ENCODE peak calls at places on chromosomes 7 and 10, in four cellular contexts. N is HCT116, Q is SK-N-SH, J is GM12878. I is an unnamed sample.

GRCh38 chr7:80873140-80873539 is 45.7 kb downstream of the SEMA3C start:
- DNase-seq in N (no peak), Q (no peak), J (no peak), I (no peak)

GRCh38 chr10:15245530-15245929 is 77.0 kb upstream of the NMT2 start:
- DNase-seq in N (peak; percentile 21), Q (peak; percentile 47), J (no peak), I (no peak)

GRCh38 chr7:84629216-84629615 is 434.6 kb upstream of the SEMA3A start:
- DNase-seq in N (no peak), Q (no peak), J (no peak), I (no peak)

GRCh38 chr10:37304036-37304435 is 178.6 kb downstream of the ANKRD30A start:
- DNase-seq in N (no peak), Q (no peak), J (no peak), I (no peak)

GRCh38 chr7:136053689-136054485 is 76.7 kb upstream of the MTPN start:
- DNase-seq in N (no peak), Q (no peak), J (no peak), I (no peak)

GRCh38 chr10:47029181-47029971 is 118.1 kb downstream of the PTPN20 start:
- DNase-seq in N (no peak), Q (no peak), J (no peak), I (no peak)

GRCh38 chr7:64874114-64874513 is 29.0 kb upstream of the ZNF273 start:
- DNase-seq in N (no peak), Q (peak; percentile 9), J (no peak), I (no peak)

GRCh38 chr7:18513343-18513742 is 17.8 kb downstream of the HDAC9 start:
- DNase-seq in N (no peak), Q (no peak), J (no peak), I (no peak)

GRCh38 chr7:35825984-35826383 is 25.1 kb downstream of the SEPTIN7 start:
- DNase-seq in N (no peak), Q (no peak), J (no peak), I (no peak)

GRCh38 chr10:101601541-101601940 is 13.4 kb downstream of the DPCD start:
- DNase-seq in N (no peak), Q (no peak), J (no peak), I (no peak)

GRCh38 chr10:101597036-101597435 is 8.9 kb downstream of the DPCD start:
- DNase-seq in N (no peak), Q (no peak), J (no peak), I (no peak)

GRCh38 chr10:101595591-101596433 is 7.7 kb downstream of the DPCD start:
- DNase-seq in N (no peak), Q (no peak), J (no peak), I (no peak)
- TF ChIP-seq JUND in N (no peak), Q (no peak), J (no peak), I (no peak)

GRCh38 chr7:44308741-44309270 is 16.6 kb downstream of the CAMK2B start:
- DNase-seq in N (no peak), Q (peak; percentile 29), J (no peak), I (no peak)
- TF ChIP-seq JUND in N (no peak), Q (no peak), J (no peak), I (no peak)

DNA sequence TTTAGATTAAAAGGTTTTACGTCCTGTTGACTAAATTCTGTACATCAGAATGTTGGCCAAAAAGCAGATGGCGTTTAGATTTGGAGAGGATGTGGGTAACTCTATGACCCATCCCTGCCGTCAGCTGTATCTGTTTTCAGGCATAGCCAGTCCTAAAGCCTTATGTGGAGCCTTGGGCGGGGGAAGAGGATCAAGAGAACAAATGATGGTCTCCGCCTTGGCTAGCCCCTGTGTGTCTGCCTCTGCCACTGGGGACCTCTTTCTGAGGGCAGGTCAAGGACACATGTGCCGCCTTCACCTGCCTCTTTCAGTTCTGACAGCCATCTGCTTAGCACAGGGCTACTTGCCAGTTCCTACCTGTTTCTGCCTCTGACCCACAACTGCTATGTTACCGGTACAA is 24.1 kb downstream of the PDSS1 start:
- DNase-seq in N (no peak), Q (no peak), J (no peak), I (no peak)
- TF ChIP-seq JUND in N (no peak), Q (no peak), J (no peak), I (no peak)

GRCh38 chr7:34491899-34492298 is 166.1 kb upstream of the NPSR1 start:
- DNase-seq in N (no peak), Q (no peak), J (no peak), I (no peak)

GRCh38 chr7:34488766-34489165 is 169.3 kb upstream of the NPSR1 start:
- DNase-seq in N (no peak), Q (no peak), J (no peak), I (no peak)

GRCh38 chr7:34486371-34486770 is 171.6 kb upstream of the NPSR1 start:
- DNase-seq in N (no peak), Q (no peak), J (no peak), I (no peak)
- TF ChIP-seq JUND in N (no peak), Q (no peak), J (no peak), I (no peak)